ENCODE peak calls at places on chromosomes 16 and 17, in eight cellular contexts. One of them, this sample, is unnamed.

GRCh38 chr17:62617894-62618472 is 9.5 kb upstream of the MRC2 start:
- DNase-seq in stimulated activated CD4-positive, alpha-beta T cell treated with anti-CD3 and anti-CD28 coated beads, TNF-alpha, amount 100 ng/mL, for 1 hour: no peak
- DNase-seq in aorta: no peak
- DNase-seq in upper lobe of left lung: no peak
- DNase-seq in AML-193: no peak
- DNase-seq in SK-N-DZ: no peak
- DNase-seq in central memory CD4-positive, alpha-beta T cell: no peak
- DNase-seq in right cardiac atrium: no peak
- DNase-seq in this sample: no peak

GRCh38 chr16:12208341-12209035 is 232.0 kb downstream of the SNX29 start:
- DNase-seq in stimulated activated CD4-positive, alpha-beta T cell treated with anti-CD3 and anti-CD28 coated beads, TNF-alpha, amount 100 ng/mL, for 1 hour: no peak
- DNase-seq in aorta: no peak
- DNase-seq in upper lobe of left lung: no peak
- DNase-seq in AML-193: no peak
- DNase-seq in SK-N-DZ: no peak
- DNase-seq in central memory CD4-positive, alpha-beta T cell: no peak
- DNase-seq in right cardiac atrium: no peak
- DNase-seq in this sample: no peak

GRCh38 chr16:50137268-50137667 is 15.8 kb upstream of the TENT4B start:
- DNase-seq in stimulated activated CD4-positive, alpha-beta T cell treated with anti-CD3 and anti-CD28 coated beads, TNF-alpha, amount 100 ng/mL, for 1 hour: no peak
- DNase-seq in aorta: no peak
- DNase-seq in upper lobe of left lung: no peak
- DNase-seq in AML-193: no peak
- DNase-seq in SK-N-DZ: no peak
- DNase-seq in central memory CD4-positive, alpha-beta T cell: no peak
- DNase-seq in right cardiac atrium: no peak
- DNase-seq in this sample: no peak

GRCh38 chr17:10121971-10122707 is 76.3 kb downstream of the GAS7 start:
- DNase-seq in stimulated activated CD4-positive, alpha-beta T cell treated with anti-CD3 and anti-CD28 coated beads, TNF-alpha, amount 100 ng/mL, for 1 hour: no peak
- DNase-seq in aorta: no peak
- DNase-seq in upper lobe of left lung: no peak
- DNase-seq in AML-193: no peak
- DNase-seq in SK-N-DZ: no peak
- DNase-seq in central memory CD4-positive, alpha-beta T cell: no peak
- DNase-seq in right cardiac atrium: peak; percentile 84
- DNase-seq in this sample: no peak

GRCh38 chr16:21097151-21097550 is 53.5 kb downstream of the DNAH3 start:
- DNase-seq in stimulated activated CD4-positive, alpha-beta T cell treated with anti-CD3 and anti-CD28 coated beads, TNF-alpha, amount 100 ng/mL, for 1 hour: no peak
- DNase-seq in aorta: no peak
- DNase-seq in upper lobe of left lung: no peak
- DNase-seq in AML-193: no peak
- DNase-seq in SK-N-DZ: no peak
- DNase-seq in central memory CD4-positive, alpha-beta T cell: no peak
- DNase-seq in right cardiac atrium: no peak
- DNase-seq in this sample: no peak

GRCh38 chr16:3637371-3637923 is 17.0 kb upstream of the DNASE1 start:
- DNase-seq in stimulated activated CD4-positive, alpha-beta T cell treated with anti-CD3 and anti-CD28 coated beads, TNF-alpha, amount 100 ng/mL, for 1 hour: no peak
- DNase-seq in aorta: no peak
- DNase-seq in upper lobe of left lung: peak; percentile 19
- DNase-seq in AML-193: peak; percentile 52
- DNase-seq in SK-N-DZ: peak; percentile 68
- DNase-seq in central memory CD4-positive, alpha-beta T cell: no peak
- DNase-seq in right cardiac atrium: no peak
- DNase-seq in this sample: no peak

GRCh38 chr17:34382586-34383224 is 19.7 kb upstream of the CCL1 start:
- DNase-seq in stimulated activated CD4-positive, alpha-beta T cell treated with anti-CD3 and anti-CD28 coated beads, TNF-alpha, amount 100 ng/mL, for 1 hour: no peak
- DNase-seq in aorta: no peak
- DNase-seq in upper lobe of left lung: no peak
- DNase-seq in AML-193: peak; percentile 22
- DNase-seq in SK-N-DZ: no peak
- DNase-seq in central memory CD4-positive, alpha-beta T cell: no peak
- DNase-seq in right cardiac atrium: no peak
- DNase-seq in this sample: no peak

GRCh38 chr17:31452101-31452500 is 60.6 kb downstream of the RAB11FIP4 start:
- DNase-seq in stimulated activated CD4-positive, alpha-beta T cell treated with anti-CD3 and anti-CD28 coated beads, TNF-alpha, amount 100 ng/mL, for 1 hour: no peak
- DNase-seq in aorta: no peak
- DNase-seq in upper lobe of left lung: no peak
- DNase-seq in AML-193: no peak
- DNase-seq in SK-N-DZ: no peak
- DNase-seq in central memory CD4-positive, alpha-beta T cell: no peak
- DNase-seq in right cardiac atrium: no peak
- DNase-seq in this sample: no peak

GRCh38 chr16:69141014-69141413 is 8.6 kb downstream of the UTP4 start:
- DNase-seq in stimulated activated CD4-positive, alpha-beta T cell treated with anti-CD3 and anti-CD28 coated beads, TNF-alpha, amount 100 ng/mL, for 1 hour: no peak
- DNase-seq in aorta: no peak
- DNase-seq in upper lobe of left lung: no peak
- DNase-seq in AML-193: no peak
- DNase-seq in SK-N-DZ: no peak
- DNase-seq in central memory CD4-positive, alpha-beta T cell: no peak
- DNase-seq in right cardiac atrium: no peak
- DNase-seq in this sample: no peak

GRCh38 chr16:85227924-85228462 is 115.7 kb upstream of the CIBAR2 start:
- DNase-seq in stimulated activated CD4-positive, alpha-beta T cell treated with anti-CD3 and anti-CD28 coated beads, TNF-alpha, amount 100 ng/mL, for 1 hour: no peak
- DNase-seq in aorta: peak; percentile 85
- DNase-seq in upper lobe of left lung: no peak
- DNase-seq in AML-193: no peak
- DNase-seq in SK-N-DZ: peak; percentile 68
- DNase-seq in central memory CD4-positive, alpha-beta T cell: no peak
- DNase-seq in right cardiac atrium: peak; percentile 77
- DNase-seq in this sample: no peak

GRCh38 chr16:14501331-14502255 is 128.5 kb downstream of the PARN start:
- DNase-seq in stimulated activated CD4-positive, alpha-beta T cell treated with anti-CD3 and anti-CD28 coated beads, TNF-alpha, amount 100 ng/mL, for 1 hour: no peak
- DNase-seq in aorta: peak; percentile 95
- DNase-seq in upper lobe of left lung: peak; percentile 91
- DNase-seq in AML-193: no peak
- DNase-seq in SK-N-DZ: peak; percentile 55
- DNase-seq in central memory CD4-positive, alpha-beta T cell: no peak
- DNase-seq in right cardiac atrium: peak; percentile 94
- DNase-seq in this sample: peak; percentile 11

GRCh38 chr17:3683054-3683511 is 12.9 kb downstream of the P2RX5 start:
- DNase-seq in stimulated activated CD4-positive, alpha-beta T cell treated with anti-CD3 and anti-CD28 coated beads, TNF-alpha, amount 100 ng/mL, for 1 hour: peak; percentile 22
- DNase-seq in aorta: no peak
- DNase-seq in upper lobe of left lung: no peak
- DNase-seq in AML-193: peak; percentile 25
- DNase-seq in SK-N-DZ: peak; percentile 61
- DNase-seq in central memory CD4-positive, alpha-beta T cell: peak; percentile 48
- DNase-seq in right cardiac atrium: peak; percentile 56
- DNase-seq in this sample: peak; percentile 44

GRCh38 chr17:42519546-42520444 is 16.2 kb upstream of the NAGLU start:
- DNase-seq in stimulated activated CD4-positive, alpha-beta T cell treated with anti-CD3 and anti-CD28 coated beads, TNF-alpha, amount 100 ng/mL, for 1 hour: no peak
- DNase-seq in aorta: peak; percentile 96
- DNase-seq in upper lobe of left lung: peak; percentile 80
- DNase-seq in AML-193: peak; percentile 61
- DNase-seq in SK-N-DZ: no peak
- DNase-seq in central memory CD4-positive, alpha-beta T cell: no peak
- DNase-seq in right cardiac atrium: peak; percentile 94
- DNase-seq in this sample: peak; percentile 19

GRCh38 chr16:56669840-56670639 is 426 bp downstream of the MT1H start:
- DNase-seq in stimulated activated CD4-positive, alpha-beta T cell treated with anti-CD3 and anti-CD28 coated beads, TNF-alpha, amount 100 ng/mL, for 1 hour: no peak
- DNase-seq in aorta: no peak
- DNase-seq in upper lobe of left lung: no peak
- DNase-seq in AML-193: no peak
- DNase-seq in SK-N-DZ: no peak
- DNase-seq in central memory CD4-positive, alpha-beta T cell: no peak
- DNase-seq in right cardiac atrium: no peak
- DNase-seq in this sample: no peak

GRCh38 chr16:73196670-73197069 is 148.7 kb upstream of the ZFHX3 start:
- DNase-seq in stimulated activated CD4-positive, alpha-beta T cell treated with anti-CD3 and anti-CD28 coated beads, TNF-alpha, amount 100 ng/mL, for 1 hour: no peak
- DNase-seq in aorta: peak; percentile 85
- DNase-seq in upper lobe of left lung: peak; percentile 82
- DNase-seq in AML-193: peak; percentile 55
- DNase-seq in SK-N-DZ: peak; percentile 57
- DNase-seq in central memory CD4-positive, alpha-beta T cell: peak; percentile 8
- DNase-seq in right cardiac atrium: peak; percentile 71
- DNase-seq in this sample: no peak

GRCh38 chr16:71923941-71924690 is 28.8 kb downstream of the IST1 start:
- DNase-seq in stimulated activated CD4-positive, alpha-beta T cell treated with anti-CD3 and anti-CD28 coated beads, TNF-alpha, amount 100 ng/mL, for 1 hour: no peak
- DNase-seq in aorta: no peak
- DNase-seq in upper lobe of left lung: no peak
- DNase-seq in AML-193: no peak
- DNase-seq in SK-N-DZ: no peak
- DNase-seq in central memory CD4-positive, alpha-beta T cell: no peak
- DNase-seq in right cardiac atrium: no peak
- DNase-seq in this sample: no peak

GRCh38 chr16:19152042-19152441 is 16.0 kb upstream of the SYT17 start:
- DNase-seq in stimulated activated CD4-positive, alpha-beta T cell treated with anti-CD3 and anti-CD28 coated beads, TNF-alpha, amount 100 ng/mL, for 1 hour: no peak
- DNase-seq in aorta: no peak
- DNase-seq in upper lobe of left lung: no peak
- DNase-seq in AML-193: no peak
- DNase-seq in SK-N-DZ: no peak
- DNase-seq in central memory CD4-positive, alpha-beta T cell: no peak
- DNase-seq in right cardiac atrium: no peak
- DNase-seq in this sample: no peak

GRCh38 chr17:45332989-45333701 is 16.3 kb upstream of the MAP3K14 start:
- DNase-seq in stimulated activated CD4-positive, alpha-beta T cell treated with anti-CD3 and anti-CD28 coated beads, TNF-alpha, amount 100 ng/mL, for 1 hour: no peak
- DNase-seq in aorta: no peak
- DNase-seq in upper lobe of left lung: no peak
- DNase-seq in AML-193: peak; percentile 89
- DNase-seq in SK-N-DZ: no peak
- DNase-seq in central memory CD4-positive, alpha-beta T cell: no peak
- DNase-seq in right cardiac atrium: no peak
- DNase-seq in this sample: no peak

GRCh38 chr17:77200711-77201110 is 59.9 kb downstream of the SEC14L1 start:
- DNase-seq in stimulated activated CD4-positive, alpha-beta T cell treated with anti-CD3 and anti-CD28 coated beads, TNF-alpha, amount 100 ng/mL, for 1 hour: no peak
- DNase-seq in aorta: peak; percentile 57
- DNase-seq in upper lobe of left lung: peak; percentile 14
- DNase-seq in AML-193: no peak
- DNase-seq in SK-N-DZ: no peak
- DNase-seq in central memory CD4-positive, alpha-beta T cell: no peak
- DNase-seq in right cardiac atrium: no peak
- DNase-seq in this sample: no peak

GRCh38 chr16:4373356-4373908 is 1.8 kb downstream of the VASN start:
- DNase-seq in stimulated activated CD4-positive, alpha-beta T cell treated with anti-CD3 and anti-CD28 coated beads, TNF-alpha, amount 100 ng/mL, for 1 hour: no peak
- DNase-seq in aorta: no peak
- DNase-seq in upper lobe of left lung: no peak
- DNase-seq in AML-193: no peak
- DNase-seq in SK-N-DZ: no peak
- DNase-seq in central memory CD4-positive, alpha-beta T cell: no peak
- DNase-seq in right cardiac atrium: peak; percentile 77
- DNase-seq in this sample: no peak

GRCh38 chr17:27366438-27366837 is 72.5 kb downstream of the WSB1 start:
- DNase-seq in stimulated activated CD4-positive, alpha-beta T cell treated with anti-CD3 and anti-CD28 coated beads, TNF-alpha, amount 100 ng/mL, for 1 hour: no peak
- DNase-seq in aorta: no peak
- DNase-seq in upper lobe of left lung: no peak
- DNase-seq in AML-193: no peak
- DNase-seq in SK-N-DZ: no peak
- DNase-seq in central memory CD4-positive, alpha-beta T cell: no peak
- DNase-seq in right cardiac atrium: no peak
- DNase-seq in this sample: no peak

GRCh38 chr16:29699324-29700219 is 20.6 kb downstream of the QPRT start:
- DNase-seq in stimulated activated CD4-positive, alpha-beta T cell treated with anti-CD3 and anti-CD28 coated beads, TNF-alpha, amount 100 ng/mL, for 1 hour: no peak
- DNase-seq in aorta: peak; percentile 39
- DNase-seq in upper lobe of left lung: no peak
- DNase-seq in AML-193: no peak
- DNase-seq in SK-N-DZ: no peak
- DNase-seq in central memory CD4-positive, alpha-beta T cell: no peak
- DNase-seq in right cardiac atrium: no peak
- DNase-seq in this sample: no peak

GRCh38 chr17:83083368-83084201 is 4.2 kb downstream of the METRNL start:
- DNase-seq in stimulated activated CD4-positive, alpha-beta T cell treated with anti-CD3 and anti-CD28 coated beads, TNF-alpha, amount 100 ng/mL, for 1 hour: no peak
- DNase-seq in aorta: peak; percentile 85
- DNase-seq in upper lobe of left lung: no peak
- DNase-seq in AML-193: peak; percentile 80
- DNase-seq in SK-N-DZ: no peak
- DNase-seq in central memory CD4-positive, alpha-beta T cell: peak; percentile 48
- DNase-seq in right cardiac atrium: peak; percentile 76
- DNase-seq in this sample: no peak

GRCh38 chr17:19021622-19022083 is 17.1 kb upstream of the FAM83G start:
- DNase-seq in stimulated activated CD4-positive, alpha-beta T cell treated with anti-CD3 and anti-CD28 coated beads, TNF-alpha, amount 100 ng/mL, for 1 hour: no peak
- DNase-seq in aorta: peak; percentile 75
- DNase-seq in upper lobe of left lung: no peak
- DNase-seq in AML-193: no peak
- DNase-seq in SK-N-DZ: no peak
- DNase-seq in central memory CD4-positive, alpha-beta T cell: no peak
- DNase-seq in right cardiac atrium: peak; percentile 60
- DNase-seq in this sample: no peak

GRCh38 chr17:21061158-21061835 is 18.5 kb upstream of the USP22 start:
- DNase-seq in stimulated activated CD4-positive, alpha-beta T cell treated with anti-CD3 and anti-CD28 coated beads, TNF-alpha, amount 100 ng/mL, for 1 hour: no peak
- DNase-seq in aorta: no peak
- DNase-seq in upper lobe of left lung: no peak
- DNase-seq in AML-193: no peak
- DNase-seq in SK-N-DZ: no peak
- DNase-seq in central memory CD4-positive, alpha-beta T cell: no peak
- DNase-seq in right cardiac atrium: no peak
- DNase-seq in this sample: no peak

GRCh38 chr17:59333845-59334244 is 2.4 kb downstream of the YPEL2 start:
- DNase-seq in stimulated activated CD4-positive, alpha-beta T cell treated with anti-CD3 and anti-CD28 coated beads, TNF-alpha, amount 100 ng/mL, for 1 hour: no peak
- DNase-seq in aorta: no peak
- DNase-seq in upper lobe of left lung: no peak
- DNase-seq in AML-193: no peak
- DNase-seq in SK-N-DZ: no peak
- DNase-seq in central memory CD4-positive, alpha-beta T cell: no peak
- DNase-seq in right cardiac atrium: no peak
- DNase-seq in this sample: no peak

GRCh38 chr17:49358638-49359247 is 3.3 kb downstream of the ZNF652 start:
- DNase-seq in stimulated activated CD4-positive, alpha-beta T cell treated with anti-CD3 and anti-CD28 coated beads, TNF-alpha, amount 100 ng/mL, for 1 hour: no peak
- DNase-seq in aorta: no peak
- DNase-seq in upper lobe of left lung: no peak
- DNase-seq in AML-193: no peak
- DNase-seq in SK-N-DZ: no peak
- DNase-seq in central memory CD4-positive, alpha-beta T cell: peak; percentile 28
- DNase-seq in right cardiac atrium: no peak
- DNase-seq in this sample: no peak

GRCh38 chr16:81863630-81864352 is 84.7 kb downstream of the PLCG2 start:
- DNase-seq in stimulated activated CD4-positive, alpha-beta T cell treated with anti-CD3 and anti-CD28 coated beads, TNF-alpha, amount 100 ng/mL, for 1 hour: no peak
- DNase-seq in aorta: no peak
- DNase-seq in upper lobe of left lung: no peak
- DNase-seq in AML-193: no peak
- DNase-seq in SK-N-DZ: no peak
- DNase-seq in central memory CD4-positive, alpha-beta T cell: no peak
- DNase-seq in right cardiac atrium: peak; percentile 14
- DNase-seq in this sample: peak; percentile 19

GRCh38 chr17:62950067-62950466 is 16.0 kb upstream of the TANC2 start:
- DNase-seq in stimulated activated CD4-positive, alpha-beta T cell treated with anti-CD3 and anti-CD28 coated beads, TNF-alpha, amount 100 ng/mL, for 1 hour: no peak
- DNase-seq in aorta: no peak
- DNase-seq in upper lobe of left lung: peak; percentile 83
- DNase-seq in AML-193: no peak
- DNase-seq in SK-N-DZ: no peak
- DNase-seq in central memory CD4-positive, alpha-beta T cell: no peak
- DNase-seq in right cardiac atrium: peak; percentile 60
- DNase-seq in this sample: no peak

GRCh38 chr16:25027781-25028180 is 12.6 kb upstream of the ARHGAP17 start:
- DNase-seq in stimulated activated CD4-positive, alpha-beta T cell treated with anti-CD3 and anti-CD28 coated beads, TNF-alpha, amount 100 ng/mL, for 1 hour: no peak
- DNase-seq in aorta: no peak
- DNase-seq in upper lobe of left lung: no peak
- DNase-seq in AML-193: no peak
- DNase-seq in SK-N-DZ: no peak
- DNase-seq in central memory CD4-positive, alpha-beta T cell: no peak
- DNase-seq in right cardiac atrium: no peak
- DNase-seq in this sample: no peak